ENCODE peak calls at places on chromosomes 16 and 17, in seven cellular contexts. One of them, this sample, is unnamed.
A peak's percentile ranks its signal among the peaks of the same experiment; 100 is the strongest.

GRCh38 chr17:53950207-53950857 is 127.6 kb downstream of the KIF2B start:
- DNase-seq in foreskin fibroblast: no peak
- DNase-seq in lower leg skin: no peak
- DNase-seq in mammary epithelial cell: no peak
- DNase-seq in sigmoid colon: no peak
- DNase-seq in brain microvascular endothelial cell: no peak
- DNase-seq in right cardiac atrium: no peak
- DNase-seq in this sample: no peak

GRCh38 chr16:27531186-27531585 is 18.5 kb downstream of the GTF3C1 start:
- DNase-seq in lower leg skin: no peak
- DNase-seq in foreskin fibroblast: no peak
- DNase-seq in brain microvascular endothelial cell: no peak
- DNase-seq in sigmoid colon: no peak
- DNase-seq in mammary epithelial cell: no peak
- DNase-seq in right cardiac atrium: no peak
- DNase-seq in this sample: no peak

GRCh38 chr17:17783121-17783824 is 53.5 kb downstream of the SREBF1 start:
- DNase-seq in lower leg skin: no peak
- DNase-seq in mammary epithelial cell: peak; percentile 50
- DNase-seq in brain microvascular endothelial cell: no peak
- DNase-seq in sigmoid colon: no peak
- DNase-seq in right cardiac atrium: peak; percentile 64
- DNase-seq in foreskin fibroblast: peak; percentile 74
- DNase-seq in this sample: no peak

GRCh38 chr16:3879887-3880564 is 487 bp downstream of the CREBBP start:
- DNase-seq in foreskin fibroblast: peak; percentile 90
- DNase-seq in lower leg skin: peak; percentile 94
- DNase-seq in sigmoid colon: peak; percentile 89
- DNase-seq in right cardiac atrium: peak; percentile 81
- DNase-seq in brain microvascular endothelial cell: peak; percentile 25
- DNase-seq in mammary epithelial cell: peak; percentile 29
- DNase-seq in this sample: no peak

GRCh38 chr17:27989046-27989445 is 53.4 kb upstream of the NLK start:
- DNase-seq in right cardiac atrium: no peak
- DNase-seq in brain microvascular endothelial cell: no peak
- DNase-seq in lower leg skin: no peak
- DNase-seq in mammary epithelial cell: peak; percentile 64
- DNase-seq in sigmoid colon: no peak
- DNase-seq in foreskin fibroblast: no peak
- DNase-seq in this sample: no peak

GRCh38 chr16:12629271-12629670 is 174.4 kb downstream of the CPPED1 start:
- DNase-seq in brain microvascular endothelial cell: no peak
- DNase-seq in sigmoid colon: no peak
- DNase-seq in foreskin fibroblast: no peak
- DNase-seq in mammary epithelial cell: no peak
- DNase-seq in lower leg skin: no peak
- DNase-seq in right cardiac atrium: no peak
- DNase-seq in this sample: no peak

GRCh38 chr17:68360198-68360597 is 68.9 kb downstream of the ARSG start:
- DNase-seq in right cardiac atrium: no peak
- DNase-seq in mammary epithelial cell: no peak
- DNase-seq in sigmoid colon: no peak
- DNase-seq in lower leg skin: no peak
- DNase-seq in brain microvascular endothelial cell: no peak
- DNase-seq in foreskin fibroblast: no peak
- DNase-seq in this sample: no peak

GRCh38 chr17:4519361-4519788 is 20.7 kb downstream of the SPNS2 start:
- DNase-seq in foreskin fibroblast: no peak
- DNase-seq in brain microvascular endothelial cell: no peak
- DNase-seq in right cardiac atrium: peak; percentile 81
- DNase-seq in sigmoid colon: peak; percentile 63
- DNase-seq in mammary epithelial cell: no peak
- DNase-seq in lower leg skin: no peak
- DNase-seq in this sample: no peak

GRCh38 chr17:55795098-55795497 is 44.2 kb downstream of the PCTP start:
- DNase-seq in sigmoid colon: no peak
- DNase-seq in foreskin fibroblast: no peak
- DNase-seq in lower leg skin: no peak
- DNase-seq in mammary epithelial cell: no peak
- DNase-seq in right cardiac atrium: no peak
- DNase-seq in brain microvascular endothelial cell: no peak
- DNase-seq in this sample: no peak

GRCh38 chr16:9134739-9135138 is 43.3 kb downstream of the HAPSTR1 start:
- DNase-seq in right cardiac atrium: peak; percentile 31
- DNase-seq in brain microvascular endothelial cell: peak; percentile 46
- DNase-seq in sigmoid colon: peak; percentile 65
- DNase-seq in lower leg skin: peak; percentile 84
- DNase-seq in foreskin fibroblast: peak; percentile 70
- DNase-seq in mammary epithelial cell: no peak
- DNase-seq in this sample: no peak

GRCh38 chr17:32504166-32504990 is 17.6 kb downstream of the CDK5R1 start:
- DNase-seq in sigmoid colon: no peak
- DNase-seq in brain microvascular endothelial cell: no peak
- DNase-seq in right cardiac atrium: no peak
- DNase-seq in lower leg skin: no peak
- DNase-seq in mammary epithelial cell: no peak
- DNase-seq in foreskin fibroblast: peak; percentile 23
- DNase-seq in this sample: no peak

GRCh38 chr17:68674271-68674925 is 73.2 kb upstream of the FAM20A start:
- DNase-seq in brain microvascular endothelial cell: no peak
- DNase-seq in sigmoid colon: no peak
- DNase-seq in right cardiac atrium: no peak
- DNase-seq in lower leg skin: no peak
- DNase-seq in foreskin fibroblast: peak; percentile 40
- DNase-seq in mammary epithelial cell: no peak
- DNase-seq in this sample: no peak

GRCh38 chr17:44115585-44116415 is 7.6 kb downstream of the HDAC5 start:
- DNase-seq in brain microvascular endothelial cell: no peak
- DNase-seq in lower leg skin: no peak
- DNase-seq in sigmoid colon: no peak
- DNase-seq in mammary epithelial cell: no peak
- DNase-seq in foreskin fibroblast: peak; percentile 78
- DNase-seq in right cardiac atrium: peak; percentile 55
- DNase-seq in this sample: no peak

GRCh38 chr16:67565470-67566100 is 3.3 kb downstream of the CTCF start:
- DNase-seq in brain microvascular endothelial cell: no peak
- DNase-seq in mammary epithelial cell: no peak
- DNase-seq in right cardiac atrium: no peak
- DNase-seq in lower leg skin: no peak
- DNase-seq in sigmoid colon: peak; percentile 10
- DNase-seq in foreskin fibroblast: no peak
- DNase-seq in this sample: no peak

GRCh38 chr17:2101448-2102257 is 46.8 kb downstream of the HIC1 start:
- DNase-seq in foreskin fibroblast: no peak
- DNase-seq in mammary epithelial cell: peak; percentile 87
- DNase-seq in sigmoid colon: no peak
- DNase-seq in right cardiac atrium: no peak
- DNase-seq in brain microvascular endothelial cell: no peak
- DNase-seq in lower leg skin: no peak
- DNase-seq in this sample: no peak

GRCh38 chr16:12431547-12431946 is 372.1 kb downstream of the CPPED1 start:
- DNase-seq in brain microvascular endothelial cell: no peak
- DNase-seq in mammary epithelial cell: no peak
- DNase-seq in right cardiac atrium: no peak
- DNase-seq in sigmoid colon: no peak
- DNase-seq in lower leg skin: no peak
- DNase-seq in foreskin fibroblast: no peak
- DNase-seq in this sample: no peak

GRCh38 chr17:44518032-44518431 is 14.8 kb upstream of the GPATCH8 start:
- DNase-seq in mammary epithelial cell: no peak
- DNase-seq in foreskin fibroblast: peak; percentile 53
- DNase-seq in sigmoid colon: no peak
- DNase-seq in right cardiac atrium: no peak
- DNase-seq in brain microvascular endothelial cell: no peak
- DNase-seq in lower leg skin: no peak
- DNase-seq in this sample: no peak

GRCh38 chr16:85667841-85668413 is 20.8 kb downstream of the GINS2 start:
- DNase-seq in sigmoid colon: peak; percentile 58
- DNase-seq in right cardiac atrium: no peak
- DNase-seq in lower leg skin: no peak
- DNase-seq in brain microvascular endothelial cell: no peak
- DNase-seq in foreskin fibroblast: no peak
- DNase-seq in mammary epithelial cell: no peak
- DNase-seq in this sample: no peak

GRCh38 chr16:88329726-88330700 is 52.7 kb upstream of the ZNF469 start:
- DNase-seq in foreskin fibroblast: no peak
- DNase-seq in right cardiac atrium: no peak
- DNase-seq in lower leg skin: no peak
- DNase-seq in mammary epithelial cell: peak; percentile 70
- DNase-seq in sigmoid colon: no peak
- DNase-seq in brain microvascular endothelial cell: no peak
- DNase-seq in this sample: no peak

GRCh38 chr17:1043601-1044251 is 46.8 kb downstream of the TIMM22 start:
- DNase-seq in lower leg skin: no peak
- DNase-seq in right cardiac atrium: peak; percentile 86
- DNase-seq in brain microvascular endothelial cell: peak; percentile 45
- DNase-seq in mammary epithelial cell: no peak
- DNase-seq in sigmoid colon: peak; percentile 81
- DNase-seq in foreskin fibroblast: no peak
- DNase-seq in this sample: no peak

GRCh38 chr17:75753193-75753513 is 11.8 kb downstream of the GALK1 start:
- DNase-seq in sigmoid colon: no peak
- DNase-seq in brain microvascular endothelial cell: no peak
- DNase-seq in foreskin fibroblast: no peak
- DNase-seq in lower leg skin: no peak
- DNase-seq in mammary epithelial cell: no peak
- DNase-seq in right cardiac atrium: no peak
- DNase-seq in this sample: no peak
- H3K4me3 ChIP-seq in sigmoid colon: peak overlapping the region; percentile 57
- H3K4me3 ChIP-seq in brain microvascular endothelial cell: peak overlapping the region; percentile 45
- H3K4me3 ChIP-seq in foreskin fibroblast: peak overlapping the region; percentile 47
- H3K4me3 ChIP-seq in lower leg skin: no peak overlapping the region
- H3K4me3 ChIP-seq in mammary epithelial cell: no peak overlapping the region
- H3K4me3 ChIP-seq in right cardiac atrium: peak overlapping the region; percentile 40
- H3K4me3 ChIP-seq in this sample: peak overlapping the region; percentile 48

GRCh38 chr17:14553847-14554246 is 253.0 kb downstream of the HS3ST3B1 start:
- DNase-seq in mammary epithelial cell: no peak
- DNase-seq in foreskin fibroblast: no peak
- DNase-seq in brain microvascular endothelial cell: no peak
- DNase-seq in sigmoid colon: no peak
- DNase-seq in lower leg skin: no peak
- DNase-seq in right cardiac atrium: no peak
- DNase-seq in this sample: no peak
- H3K4me3 ChIP-seq in mammary epithelial cell: no peak overlapping the region
- H3K4me3 ChIP-seq in foreskin fibroblast: no peak overlapping the region
- H3K4me3 ChIP-seq in brain microvascular endothelial cell: no peak overlapping the region
- H3K4me3 ChIP-seq in sigmoid colon: no peak overlapping the region
- H3K4me3 ChIP-seq in lower leg skin: no peak overlapping the region
- H3K4me3 ChIP-seq in right cardiac atrium: no peak overlapping the region
- H3K4me3 ChIP-seq in this sample: no peak overlapping the region

DNA sequence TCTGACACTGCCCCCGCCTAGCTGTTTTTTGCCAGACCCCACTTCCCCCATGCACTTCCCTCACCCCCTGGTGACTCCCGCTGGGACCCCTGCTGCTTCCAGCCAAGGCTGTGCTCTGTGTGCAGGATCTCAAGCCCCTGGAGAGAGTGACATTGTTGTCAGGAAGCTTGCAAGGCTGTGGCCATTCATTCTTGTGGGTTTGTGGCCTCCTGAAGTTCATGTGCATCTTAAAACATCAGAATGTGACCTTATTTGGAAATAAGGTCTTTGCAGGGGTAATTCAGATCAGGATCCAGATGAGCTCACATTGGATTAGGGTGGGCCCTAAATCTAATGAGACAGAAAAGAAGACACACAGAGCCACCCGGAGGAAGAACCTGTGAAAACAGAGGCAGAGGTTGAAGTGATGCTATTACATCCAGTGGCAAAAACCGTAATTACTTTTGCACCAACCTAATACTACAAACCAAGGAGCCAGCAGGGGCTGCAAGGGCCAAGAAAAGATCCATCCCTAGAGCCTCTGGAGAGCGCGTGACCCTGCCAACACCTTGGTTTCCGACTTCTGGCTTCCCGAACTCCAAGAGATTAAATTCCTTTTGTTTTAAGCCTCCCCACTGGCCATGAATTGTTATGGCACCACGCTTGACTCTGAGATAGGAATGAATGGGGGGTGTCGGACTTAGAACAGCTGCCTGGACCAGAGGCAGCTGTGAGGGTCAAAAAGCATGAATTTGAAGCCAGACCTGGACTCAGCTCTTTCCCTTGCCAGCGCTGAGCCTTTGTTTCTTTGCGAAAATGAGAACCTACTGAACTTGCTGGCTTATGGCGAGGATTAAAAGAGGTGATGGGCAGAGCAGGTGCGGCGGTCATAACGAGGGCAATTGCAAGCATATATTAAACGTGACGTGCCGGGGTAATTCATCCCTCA is 75.5 kb downstream of the BMERB1 start:
- DNase-seq in lower leg skin: no peak
- DNase-seq in foreskin fibroblast: peak; percentile 70
- DNase-seq in mammary epithelial cell: no peak
- DNase-seq in sigmoid colon: no peak
- DNase-seq in right cardiac atrium: no peak
- DNase-seq in brain microvascular endothelial cell: peak; percentile 82
- DNase-seq in this sample: no peak
- H3K4me3 ChIP-seq in lower leg skin: no peak overlapping the region
- H3K4me3 ChIP-seq in foreskin fibroblast: no peak overlapping the region
- H3K4me3 ChIP-seq in mammary epithelial cell: no peak overlapping the region
- H3K4me3 ChIP-seq in sigmoid colon: no peak overlapping the region
- H3K4me3 ChIP-seq in right cardiac atrium: no peak overlapping the region
- H3K4me3 ChIP-seq in brain microvascular endothelial cell: no peak overlapping the region
- H3K4me3 ChIP-seq in this sample: no peak overlapping the region

DNA sequence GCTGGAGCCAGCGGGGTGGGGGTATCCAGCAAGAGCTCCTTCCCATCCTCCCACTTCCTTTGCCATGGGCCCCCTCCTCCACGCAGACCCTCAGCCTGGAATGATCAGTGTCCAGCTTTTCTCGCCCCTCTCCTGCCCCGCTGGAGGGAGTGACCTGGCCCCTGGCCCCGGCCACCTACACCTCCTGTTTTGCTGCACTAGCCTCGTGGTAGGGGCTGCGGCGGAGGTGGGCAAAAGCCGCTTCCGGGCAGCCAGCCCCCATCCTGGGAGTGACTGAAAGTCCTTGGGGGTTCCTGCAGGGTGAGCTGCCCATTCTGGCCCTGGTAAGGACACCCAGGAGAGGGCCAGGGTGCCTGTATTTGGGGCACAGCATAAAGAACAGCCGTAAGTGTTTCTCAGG is 295.7 kb downstream of the SEC14L1 start:
- DNase-seq in foreskin fibroblast: no peak
- DNase-seq in mammary epithelial cell: no peak
- DNase-seq in sigmoid colon: no peak
- DNase-seq in lower leg skin: no peak
- DNase-seq in brain microvascular endothelial cell: no peak
- DNase-seq in right cardiac atrium: no peak
- DNase-seq in this sample: no peak
- H3K4me3 ChIP-seq in foreskin fibroblast: no peak overlapping the region
- H3K4me3 ChIP-seq in mammary epithelial cell: no peak overlapping the region
- H3K4me3 ChIP-seq in sigmoid colon: no peak overlapping the region
- H3K4me3 ChIP-seq in lower leg skin: no peak overlapping the region
- H3K4me3 ChIP-seq in brain microvascular endothelial cell: no peak overlapping the region
- H3K4me3 ChIP-seq in right cardiac atrium: no peak overlapping the region
- H3K4me3 ChIP-seq in this sample: no peak overlapping the region